ENCODE peak calls at places on chromosomes 5 and 9, in four cellular contexts. C, J, I and F are unnamed samples.

GRCh38 chr5:132225165-132226032 is 2.3 kb downstream of the P4HA2 start:
- DNase-seq in C (peak), I (no peak), J (no peak), F (peak)

GRCh38 chr9:115606851-115607250 is 488.9 kb upstream of the TNC start:
- DNase-seq in J (no peak), C (no peak), I (no peak), F (no peak)

GRCh38 chr5:176677209-176677931 is 30.1 kb downstream of the TSPAN17 start:
- DNase-seq in C (no peak), I (no peak), J (no peak), F (peak)

GRCh38 chr5:172795401-172795977 is 24.5 kb upstream of the DUSP1 start:
- DNase-seq in C (peak), I (no peak), J (no peak), F (peak)

GRCh38 chr5:68911840-68912690 is 181.7 kb upstream of the SLC30A5 start:
- DNase-seq in I (no peak), C (peak), J (no peak), F (no peak)

GRCh38 chr5:7078901-7079300 is 317.0 kb upstream of the ADCY2 start:
- DNase-seq in I (no peak), C (no peak), J (no peak), F (no peak)

GRCh38 chr5:137075163-137075970 is 423.8 kb downstream of the SPOCK1 start:
- DNase-seq in I (no peak), C (peak), J (no peak), F (peak)

GRCh38 chr5:124909734-124910133 is 163.3 kb upstream of the ZNF608 start:
- DNase-seq in C (no peak), J (no peak), I (no peak), F (no peak)

GRCh38 chr5:136012041-136012804 is 16.6 kb upstream of the TGFBI start:
- DNase-seq in I (no peak), C (no peak), J (no peak), F (no peak)

GRCh38 chr9:37442556-37442955 is 20.1 kb downstream of the GRHPR start:
- DNase-seq in C (no peak), J (no peak), I (no peak), F (no peak)

GRCh38 chr5:173232499-173233346 is 2.3 kb downstream of the NKX2-5 start:
- DNase-seq in C (no peak), J (no peak), I (no peak), F (peak)

GRCh38 chr5:122358382-122358990 is 46.4 kb downstream of the SNCAIP start:
- DNase-seq in I (no peak), C (no peak), J (no peak), F (no peak)